ENCODE peak calls at places on chromosomes 16 and 17, in six cellular contexts. D, Z, F, B, R and T are unnamed samples.

GRCh38 chr17:34246872-34247271 is 8.2 kb upstream of the CCL2 start:
- DNase-seq in F (no peak), B (no peak), D (no peak), Z (no peak), R (no peak), T (no peak)

GRCh38 chr16:30837904-30838303 is 50.9 kb upstream of the ZNF629 start:
- DNase-seq in D (no peak), R (no peak), Z (no peak), F (no peak), B (no peak), T (no peak)

GRCh38 chr17:29032798-29033197 is 10.1 kb upstream of the PIPOX start:
- DNase-seq in D (no peak), Z (no peak), F (no peak), B (no peak), R (no peak), T (no peak)

GRCh38 chr16:84115919-84116719 is 623 bp downstream of the MBTPS1 start:
- DNase-seq in R (peak), D (peak), Z (no peak), B (peak), F (no peak), T (peak)

GRCh38 chr16:87188104-87188503 is 129.1 kb downstream of the C16orf95 start:
- DNase-seq in F (no peak), R (no peak), B (no peak), Z (no peak), D (no peak), T (no peak)

GRCh38 chr17:80781188-80781577 is 210.5 kb upstream of the CHMP6 start:
- DNase-seq in B (no peak), R (no peak), F (no peak), D (no peak), Z (no peak), T (no peak)

GRCh38 chr16:17176199-17176598 is 294.6 kb downstream of the XYLT1 start:
- DNase-seq in R (no peak), Z (no peak), B (no peak), D (no peak), F (no peak), T (no peak)

GRCh38 chr16:46920402-46921068 is 36.4 kb downstream of the GPT2 start:
- DNase-seq in B (no peak), R (no peak), D (no peak), F (no peak), Z (no peak), T (no peak)

GRCh38 chr16:19005561-19006445 is 22.1 kb downstream of the TMC7 start:
- DNase-seq in R (no peak), Z (no peak), D (peak), B (no peak), F (peak), T (no peak)

GRCh38 chr16:67268136-67268579 is 11.2 kb upstream of the PLEKHG4 start:
- DNase-seq in F (no peak), R (no peak), Z (no peak), B (no peak), D (no peak), T (no peak)

GRCh38 chr16:21663889-21664647 is at the start of gene OTOA:
- DNase-seq in F (no peak), B (no peak), R (no peak), D (peak), Z (no peak), T (no peak)

GRCh38 chr16:85286970-85287814 is 174.9 kb upstream of the CIBAR2 start:
- DNase-seq in Z (no peak), D (peak), B (no peak), F (no peak), R (no peak), T (no peak)

GRCh38 chr16:67865318-67865717 is 7.5 kb upstream of the EDC4 start:
- DNase-seq in R (peak), B (no peak), Z (no peak), D (peak), F (no peak), T (peak)

GRCh38 chr17:77930780-77931768 is 27.4 kb upstream of the TNRC6C start:
- DNase-seq in R (no peak), D (peak), F (no peak), B (no peak), Z (no peak), T (no peak)

GRCh38 chr17:42178817-42179216 is 2.1 kb downstream of the KCNH4 start:
- DNase-seq in R (peak), Z (no peak), D (no peak), B (no peak), F (no peak), T (peak)

GRCh38 chr16:84754353-84754856 is 54.6 kb downstream of the USP10 start:
- DNase-seq in D (peak), F (peak), Z (peak), R (peak), B (peak), T (peak)

GRCh38 chr16:54402270-54402669 is 115.7 kb upstream of the IRX3 start:
- DNase-seq in D (peak), Z (no peak), F (no peak), R (no peak), B (no peak), T (no peak)

GRCh38 chr17:27475070-27475673 is 18.9 kb downstream of the KSR1 start:
- DNase-seq in R (no peak), Z (no peak), F (no peak), B (no peak), D (peak), T (no peak)

GRCh38 chr17:80887639-80888175 is 103.9 kb upstream of the CHMP6 start:
- DNase-seq in Z (no peak), R (no peak), F (no peak), D (no peak), B (no peak), T (no peak)

GRCh38 chr17:4733073-4733531 is 1.9 kb downstream of the MED11 start:
- DNase-seq in F (no peak), B (no peak), D (no peak), R (peak), Z (no peak), T (peak)

GRCh38 chr17:40448639-40449261 is 5.5 kb downstream of the IGFBP4 start:
- DNase-seq in R (no peak), B (no peak), Z (no peak), F (no peak), D (peak), T (no peak)

GRCh38 chr16:55555436-55555835 is 11.0 kb upstream of the CAPNS2 start:
- DNase-seq in F (no peak), D (no peak), R (no peak), Z (no peak), B (no peak), T (no peak)

GRCh38 chr17:65222216-65222738 is 85.1 kb downstream of the RGS9 start:
- DNase-seq in B (no peak), Z (no peak), D (no peak), F (no peak), R (no peak), T (no peak)

GRCh38 chr16:69732101-69732500 is 5.7 kb upstream of the NQO1 start:
- DNase-seq in Z (no peak), F (no peak), R (no peak), D (no peak), B (no peak), T (no peak)

GRCh38 chr17:7862692-7863437 is 5.1 kb downstream of the CYB5D1 start:
- DNase-seq in Z (peak), F (no peak), B (peak), R (no peak), D (peak), T (peak)

GRCh38 chr16:56408379-56409098 is 16.8 kb downstream of the AMFR start:
- DNase-seq in F (no peak), B (no peak), D (no peak), R (no peak), Z (no peak), T (no peak)

GRCh38 chr16:7321661-7322060 is 11.0 kb upstream of the RBFOX1 start:
- DNase-seq in F (no peak), B (no peak), Z (no peak), R (no peak), D (peak), T (peak)

GRCh38 chr16:5867250-5867649 is 769.7 kb upstream of the EEF2KMT start:
- DNase-seq in B (no peak), D (no peak), R (no peak), F (no peak), Z (no peak), T (no peak)

GRCh38 chr17:2120550-2121335 is 65.8 kb downstream of the HIC1 start:
- DNase-seq in D (no peak), B (no peak), R (no peak), Z (no peak), F (no peak), T (no peak)

GRCh38 chr17:60944751-60945150 is 267.1 kb downstream of the BCAS3 start:
- DNase-seq in B (no peak), F (no peak), R (no peak), Z (no peak), D (no peak), T (no peak)

GRCh38 chr17:67139784-67140665 is 95.7 kb downstream of the CACNG1 start:
- DNase-seq in B (no peak), Z (no peak), F (no peak), R (no peak), D (peak), T (no peak)

GRCh38 chr17:9408381-9408780 is 167.2 kb downstream of the STX8 start:
- DNase-seq in B (no peak), D (no peak), R (no peak), F (no peak), Z (no peak), T (no peak)